ENCODE peak calls at places on chromosomes 13 and 19, in four cellular contexts. I, Q, T and O are unnamed samples.

GRCh38 chr19:31269425-31270127 is 79.7 kb downstream of the TSHZ3 start:
- DNase-seq in Q (no peak), I (no peak), T (peak; percentile 34), O (no peak)

GRCh38 chr19:54473071-54473941 is at the start of gene CDC42EP5:
- DNase-seq in I (no peak), Q (peak; percentile 53), T (peak; percentile 85), O (no peak)

GRCh38 chr19:29834991-29835390 is 23.2 kb downstream of the CCNE1 start:
- DNase-seq in T (no peak), I (no peak), Q (no peak), O (no peak)

GRCh38 chr19:34666958-34667265 is 10.0 kb downstream of the SCGB2B2 start:
- DNase-seq in T (no peak), Q (no peak), I (no peak), O (no peak)

GRCh38 chr13:112028481-112028880 is 38.5 kb upstream of the SOX1 start:
- DNase-seq in T (no peak), I (no peak), Q (no peak), O (no peak)

GRCh38 chr19:51158474-51159129 is 16.5 kb downstream of the SIGLEC7 start:
- DNase-seq in Q (peak; percentile 78), T (peak; percentile 7), I (no peak), O (peak; percentile 67)

GRCh38 chr19:6678690-6679109 is 8.7 kb upstream of the TNFSF14 start:
- DNase-seq in T (no peak), I (no peak), Q (no peak), O (no peak)

GRCh38 chr13:110640591-110641029 is 25.3 kb downstream of the NAXD start:
- DNase-seq in T (peak; percentile 60), Q (no peak), I (no peak), O (no peak)

GRCh38 chr13:43448605-43449004 is 338.2 kb downstream of the ENOX1 start:
- DNase-seq in I (no peak), Q (no peak), T (no peak), O (no peak)

GRCh38 chr19:34356875-34357274 is 8.1 kb upstream of the GPI start:
- DNase-seq in Q (no peak), T (no peak), I (no peak), O (no peak)

GRCh38 chr13:88674841-88675240 is 1003.7 kb downstream of the SLITRK5 start:
- DNase-seq in T (no peak), I (no peak), Q (no peak), O (no peak)

DNA sequence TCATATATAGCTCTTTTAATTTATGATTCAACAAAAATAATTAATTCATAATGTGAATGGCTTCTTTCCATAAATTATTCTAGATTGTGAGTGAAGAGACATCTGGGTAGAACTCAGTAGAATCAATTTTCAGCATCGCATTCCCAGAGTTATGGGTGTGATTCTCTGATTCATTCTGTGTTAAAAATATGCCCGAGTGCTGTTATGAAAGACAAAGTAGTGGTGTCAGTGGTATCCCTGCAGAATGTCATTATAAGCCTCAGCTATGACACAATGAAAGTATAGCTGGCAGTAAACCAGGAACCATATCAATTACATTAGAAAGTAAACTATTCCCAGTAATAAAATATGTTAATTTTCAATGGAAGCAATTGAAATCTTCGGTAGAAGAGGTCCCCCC is 480.5 kb upstream of the SLITRK1 start:
- DNase-seq in T (no peak), I (no peak), Q (no peak), O (no peak)
- TF ChIP-seq ELK1 in T (no peak), I (no peak), Q (no peak), O (no peak)

GRCh38 chr13:94120878-94121277 is 358.6 kb downstream of the DCT start:
- DNase-seq in I (no peak), Q (no peak), T (no peak), O (no peak)

GRCh38 chr13:94123543-94123942 is 355.9 kb downstream of the DCT start:
- DNase-seq in T (no peak), I (no peak), Q (no peak), O (no peak)

GRCh38 chr13:94122300-94122699 is 357.2 kb downstream of the DCT start:
- DNase-seq in I (no peak), T (no peak), Q (no peak), O (no peak)

GRCh38 chr13:94121686-94122085 is 357.8 kb downstream of the DCT start:
- DNase-seq in Q (no peak), T (peak; percentile 86), I (no peak), O (no peak)

DNA sequence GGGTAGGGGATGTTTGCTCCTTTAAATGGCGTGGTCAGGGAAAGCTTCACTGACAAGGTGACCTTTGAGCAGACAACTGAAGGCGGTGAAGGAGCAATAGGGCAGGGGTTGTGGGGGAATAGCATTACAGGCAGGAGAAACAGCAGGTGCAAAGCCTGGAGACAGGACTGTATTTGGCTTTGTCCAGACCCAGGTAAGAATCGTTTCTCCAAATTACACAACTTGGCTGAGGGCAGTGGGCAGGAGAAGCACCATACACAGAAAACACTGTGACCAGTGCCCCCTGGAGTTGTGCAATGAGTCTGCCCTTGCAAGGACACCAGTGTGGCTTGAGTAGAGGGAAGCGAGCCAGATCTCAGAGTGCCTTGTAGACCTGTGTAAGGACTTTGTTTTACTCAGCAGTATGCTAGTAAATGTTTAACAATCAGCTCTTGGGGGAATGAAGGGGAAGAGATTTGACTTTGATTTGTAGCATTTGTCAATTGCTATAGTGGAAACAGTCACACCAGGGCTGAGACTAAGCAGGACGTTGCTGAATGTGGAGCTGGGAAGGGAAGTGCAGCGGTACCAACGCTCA is 360.0 kb downstream of the DCT start:
- DNase-seq in I (no peak), T (no peak), Q (no peak), O (no peak)
- TF ChIP-seq ELK1 in I (no peak), T (no peak), Q (no peak), O (no peak)

GRCh38 chr13:27556109-27556508 is 64.2 kb downstream of the LNX2 start:
- DNase-seq in T (peak; percentile 78), I (no peak), Q (no peak), O (no peak)
- TF ChIP-seq ELK1 in T (no peak), I (no peak), Q (no peak), O (no peak)

GRCh38 chr13:42102961-42103688 is 54.7 kb downstream of the DGKH start:
- DNase-seq in Q (no peak), I (no peak), T (peak; percentile 57), O (no peak)
- TF ChIP-seq ELK1 in Q (no peak), I (no peak), T (no peak), O (no peak)

DNA sequence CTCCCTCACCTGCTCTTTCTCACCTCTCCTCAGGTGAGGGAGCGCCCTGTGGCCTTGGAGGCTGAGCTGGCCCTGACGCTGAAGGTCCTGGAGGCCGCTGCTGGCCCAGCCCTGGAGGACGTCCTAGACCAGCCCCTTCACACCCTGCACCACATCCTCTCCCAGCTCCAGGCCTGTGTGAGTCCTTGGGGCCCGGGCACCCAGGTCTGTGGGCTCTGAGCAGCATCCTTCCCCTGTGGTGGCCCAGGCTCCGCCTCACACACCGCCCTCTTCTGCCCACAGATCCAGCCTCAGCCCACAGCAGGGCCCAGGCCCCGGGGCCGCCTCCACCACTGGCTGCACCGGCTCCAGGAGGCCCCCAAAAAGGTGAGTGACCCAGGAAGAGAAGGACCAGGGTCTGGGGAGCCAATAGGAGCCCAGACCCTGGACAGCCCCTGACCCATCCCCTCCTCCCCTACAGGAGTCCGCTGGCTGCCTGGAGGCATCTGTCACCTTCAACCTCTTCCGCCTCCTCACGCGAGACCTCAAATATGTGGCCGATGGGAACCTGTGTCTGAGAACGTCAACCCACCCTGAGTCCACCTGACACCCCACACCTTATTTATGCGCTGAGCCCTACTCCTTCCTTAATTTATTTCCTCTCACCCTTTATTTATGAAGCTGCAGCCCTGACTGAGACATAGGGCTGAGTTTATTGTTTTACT is 1.9 kb downstream of the IFNL1 start:
- DNase-seq in Q (no peak), I (no peak), T (no peak), O (no peak)
- TF ChIP-seq ELK1 in Q (no peak), I (no peak), T (no peak), O (no peak)

DNA sequence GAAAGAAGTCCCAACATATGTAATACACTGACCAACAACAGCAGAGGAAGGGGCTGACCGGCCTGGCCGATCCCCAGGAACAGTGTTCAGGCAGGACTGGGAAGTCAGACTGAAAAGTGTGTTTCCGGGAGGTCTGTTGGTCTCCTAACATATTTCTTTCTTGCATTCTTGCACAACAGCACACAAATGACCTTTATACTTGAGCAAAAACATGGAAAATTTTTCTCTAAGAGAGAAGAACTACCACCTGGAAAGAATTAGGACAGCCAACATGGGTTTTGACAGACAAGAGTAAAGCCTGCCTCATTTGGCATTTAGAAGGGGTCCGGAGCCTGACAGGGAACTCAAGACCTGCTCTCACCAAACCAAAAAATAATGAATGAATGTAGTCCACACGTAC is 297.8 kb downstream of the OXGR1 start:
- DNase-seq in I (no peak), Q (no peak), T (no peak), O (no peak)
- TF ChIP-seq ELK1 in I (no peak), Q (no peak), T (no peak), O (no peak)

GRCh38 chr13:74026753-74027152 is 107.5 kb downstream of the KLF12 start:
- DNase-seq in I (peak; percentile 71), T (peak; percentile 37), Q (no peak), O (no peak)
- TF ChIP-seq ELK1 in I (no peak), T (no peak), Q (no peak), O (no peak)

DNA sequence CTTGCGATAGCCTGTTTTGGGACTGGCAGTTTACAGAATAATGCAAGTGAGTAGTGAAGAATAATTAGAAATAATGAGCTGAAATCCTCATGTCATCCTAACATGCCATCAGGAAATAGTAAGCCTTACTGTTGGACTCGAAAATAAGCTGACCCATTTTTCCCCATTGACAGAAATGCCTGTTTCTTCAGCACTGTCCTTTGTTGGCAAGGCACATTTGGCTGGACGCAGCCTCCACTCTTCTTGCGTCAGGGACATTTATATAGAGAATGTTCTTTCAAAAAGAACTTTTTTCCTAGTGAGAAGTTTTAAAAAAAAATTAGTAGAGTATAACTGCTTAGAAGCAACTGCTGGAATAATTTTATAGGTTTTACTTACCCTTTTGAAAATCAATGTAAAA is 47.1 kb downstream of the ARHGAP35 start:
- DNase-seq in T (no peak), I (no peak), Q (no peak), O (no peak)
- TF ChIP-seq ELK1 in T (no peak), I (no peak), Q (no peak), O (no peak)